ENCODE peak calls at places on chromosomes 1 and 21, in six cellular contexts. P, Y, M, H, F and Q are unnamed samples.

GRCh38 chr1:54137532-54138061 is 15.2 kb downstream of the CDCP2 start:
- DNase-seq in P (no peak), Y (no peak), M (no peak), H (no peak), F (peak), Q (no peak)

GRCh38 chr1:35808376-35809155 is 750 bp downstream of the AGO4 start:
- DNase-seq in P (peak), Y (no peak), M (peak), H (no peak), F (peak), Q (peak)

GRCh38 chr1:16230744-16231143 is 6.2 kb downstream of the CPLANE2 start:
- DNase-seq in P (no peak), Y (no peak), M (no peak), H (no peak), F (no peak), Q (no peak)

GRCh38 chr21:45764792-45765191 is 121.3 kb downstream of the PCBP3 start:
- DNase-seq in P (no peak), Y (no peak), M (no peak), H (no peak), F (no peak), Q (no peak)

GRCh38 chr1:1683104-1683905 is 9.3 kb downstream of the SLC35E2B start:
- DNase-seq in P (peak), Y (no peak), M (no peak), H (no peak), F (no peak), Q (peak)

GRCh38 chr1:935751-936231 is 12.1 kb downstream of the SAMD11 start:
- DNase-seq in P (peak), Y (no peak), M (no peak), H (no peak), F (peak), Q (peak)

GRCh38 chr1:29306471-29307140 is 70.3 kb downstream of the PTPRU start:
- DNase-seq in P (no peak), Y (no peak), M (no peak), H (no peak), F (no peak), Q (no peak)

GRCh38 chr1:59123081-59123675 is 173.7 kb upstream of the FGGY start:
- DNase-seq in P (no peak), Y (no peak), M (no peak), H (no peak), F (peak), Q (no peak)

GRCh38 chr1:6118415-6118814 is 61.7 kb downstream of the CHD5 start:
- DNase-seq in P (no peak), Y (no peak), M (no peak), H (no peak), F (peak), Q (no peak)

GRCh38 chr1:15153842-15154479 is 414 bp downstream of the TMEM51 start:
- DNase-seq in P (peak), Y (no peak), M (no peak), H (peak), F (peak), Q (peak)

GRCh38 chr1:16967095-16967567 is 13.3 kb downstream of the MFAP2 start:
- DNase-seq in P (no peak), Y (no peak), M (no peak), H (no peak), F (no peak), Q (peak)

GRCh38 chr1:29196863-29197589 is 15.3 kb upstream of the SRSF4 start:
- DNase-seq in P (no peak), Y (no peak), M (no peak), H (no peak), F (peak), Q (no peak)

GRCh38 chr1:8625981-8626898 is 191.2 kb downstream of the RERE start:
- DNase-seq in P (no peak), Y (peak), M (no peak), H (no peak), F (peak), Q (peak)

GRCh38 chr1:205681364-205681763 is 1.1 kb upstream of the SLC45A3 start:
- DNase-seq in P (no peak), Y (no peak), M (no peak), H (no peak), F (no peak), Q (no peak)

GRCh38 chr1:234601217-234602017 is 8.6 kb downstream of the IRF2BP2 start:
- DNase-seq in P (no peak), Y (no peak), M (peak), H (no peak), F (peak), Q (peak)

GRCh38 chr1:25579947-25580309 is 36.5 kb downstream of the LDLRAP1 start:
- DNase-seq in P (no peak), Y (no peak), M (no peak), H (no peak), F (no peak), Q (no peak)

GRCh38 chr1:211280910-211281309 is 21.7 kb downstream of the RCOR3 start:
- DNase-seq in P (no peak), Y (no peak), M (no peak), H (peak), F (no peak), Q (no peak)

GRCh38 chr1:89356658-89357400 is 7.0 kb upstream of the GBP6 start:
- DNase-seq in P (no peak), Y (no peak), M (no peak), H (no peak), F (peak), Q (peak)

GRCh38 chr1:9127395-9128160 is 1.3 kb downstream of the GPR157 start:
- DNase-seq in P (peak), Y (no peak), M (no peak), H (no peak), F (no peak), Q (no peak)

GRCh38 chr21:42518216-42518615 is 4.6 kb downstream of the SLC37A1 start:
- DNase-seq in P (no peak), Y (peak), M (no peak), H (no peak), F (peak), Q (no peak)

GRCh38 chr1:156704930-156705320 is 458 bp downstream of the CRABP2 start:
- DNase-seq in P (peak), Y (no peak), M (no peak), H (no peak), F (peak), Q (peak)

GRCh38 chr1:66436378-66437135 is 97.4 kb upstream of the SGIP1 start:
- DNase-seq in P (no peak), Y (peak), M (peak), H (peak), F (peak), Q (no peak)

GRCh38 chr1:201156819-201157218 is 2.5 kb upstream of the TMEM9 start:
- DNase-seq in P (no peak), Y (no peak), M (no peak), H (no peak), F (no peak), Q (no peak)

GRCh38 chr1:156155760-156156495 is 2.5 kb downstream of the SEMA4A start:
- DNase-seq in P (no peak), Y (no peak), M (peak), H (peak), F (no peak), Q (no peak)

GRCh38 chr1:41516168-41516961 is 31.9 kb upstream of the EDN2 start:
- DNase-seq in P (peak), Y (peak), M (peak), H (peak), F (peak), Q (peak)

GRCh38 chr1:223143760-223144248 is 756 bp upstream of the TLR5 start:
- DNase-seq in P (no peak), Y (no peak), M (no peak), H (peak), F (no peak), Q (peak)

GRCh38 chr1:64956733-64957441 is 9.5 kb downstream of the JAK1 start:
- DNase-seq in P (no peak), Y (no peak), M (peak), H (no peak), F (no peak), Q (no peak)

GRCh38 chr1:76023669-76024407 is 50.7 kb upstream of the ST6GALNAC3 start:
- DNase-seq in P (no peak), Y (no peak), M (no peak), H (no peak), F (no peak), Q (no peak)

GRCh38 chr1:207458409-207458808 is 4.3 kb downstream of the CR2 start:
- DNase-seq in P (no peak), Y (no peak), M (no peak), H (no peak), F (no peak), Q (no peak)

GRCh38 chr1:207455183-207455754 is 1.1 kb downstream of the CR2 start:
- DNase-seq in P (no peak), Y (no peak), M (no peak), H (peak), F (no peak), Q (no peak)

GRCh38 chr1:207459008-207459407 is 4.9 kb downstream of the CR2 start:
- DNase-seq in P (no peak), Y (no peak), M (peak), H (peak), F (no peak), Q (no peak)

GRCh38 chr1:207453710-207454045 is 450 bp upstream of the CR2 start:
- DNase-seq in P (no peak), Y (no peak), M (no peak), H (no peak), F (peak), Q (no peak)

GRCh38 chr1:207454046-207454964 is at the start of gene CR2:
- DNase-seq in P (peak), Y (peak), M (peak), H (peak), F (peak), Q (peak)
- H3K4me3 ChIP-seq in P (peak), Y (peak), M (peak), H (peak), F (peak), Q (peak)

GRCh38 chr1:57094749-57095148 is 128.9 kb upstream of the C8B start:
- DNase-seq in P (no peak), Y (no peak), M (no peak), H (no peak), F (no peak), Q (no peak)
- TF ChIP-seq EZH2phosphoT487 in P (no peak), Y (no peak), M (no peak), H (no peak), F (no peak), Q (no peak)

GRCh38 chr21:36132691-36133090 is 2.2 kb upstream of the CBR3 start:
- DNase-seq in P (no peak), Y (no peak), M (no peak), H (no peak), F (no peak), Q (no peak)
- H3K4me3 ChIP-seq in P (no peak), Y (no peak), M (no peak), H (no peak), F (no peak), Q (no peak)

GRCh38 chr1:87291107-87291506 is 37.6 kb upstream of the LMO4 start:
- DNase-seq in P (no peak), Y (no peak), M (no peak), H (no peak), F (peak), Q (no peak)
- TF ChIP-seq EZH2phosphoT487 in P (no peak), Y (no peak), M (no peak), H (no peak), F (no peak), Q (no peak)

GRCh38 chr1:220892086-220892376 is 12.8 kb downstream of the HLX start:
- DNase-seq in P (no peak), Y (no peak), M (no peak), H (no peak), F (no peak), Q (no peak)

GRCh38 chr1:220894924-220895256 is 15.6 kb downstream of the HLX start:
- DNase-seq in P (peak), Y (no peak), M (no peak), H (no peak), F (no peak), Q (no peak)

GRCh38 chr1:220894025-220894923 is 15.0 kb downstream of the HLX start:
- DNase-seq in P (peak), Y (no peak), M (no peak), H (no peak), F (peak), Q (no peak)

GRCh38 chr1:220892997-220893700 is 13.9 kb downstream of the HLX start:
- DNase-seq in P (peak), Y (no peak), M (no peak), H (no peak), F (no peak), Q (no peak)

DNA sequence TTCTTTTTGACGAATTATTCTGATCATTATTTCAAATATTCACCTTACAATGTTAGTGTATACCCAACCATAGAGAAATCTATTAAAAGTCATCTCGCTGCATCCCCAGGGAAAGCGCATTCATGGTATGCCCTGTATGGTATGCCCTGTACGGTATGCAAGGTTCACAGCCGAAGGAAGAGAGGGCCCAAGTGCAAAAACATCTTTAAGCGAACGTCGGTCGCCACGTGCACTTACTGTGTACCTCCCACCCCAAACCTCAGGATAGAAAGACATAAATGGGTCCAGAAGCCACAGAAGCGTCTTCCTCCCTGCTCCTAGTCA is 14.4 kb downstream of the HLX start:
- DNase-seq in P (peak), Y (no peak), M (no peak), H (no peak), F (peak), Q (no peak)
- H3K4me3 ChIP-seq in P (peak), Y (no peak), M (no peak), H (no peak), F (peak), Q (peak)

DNA sequence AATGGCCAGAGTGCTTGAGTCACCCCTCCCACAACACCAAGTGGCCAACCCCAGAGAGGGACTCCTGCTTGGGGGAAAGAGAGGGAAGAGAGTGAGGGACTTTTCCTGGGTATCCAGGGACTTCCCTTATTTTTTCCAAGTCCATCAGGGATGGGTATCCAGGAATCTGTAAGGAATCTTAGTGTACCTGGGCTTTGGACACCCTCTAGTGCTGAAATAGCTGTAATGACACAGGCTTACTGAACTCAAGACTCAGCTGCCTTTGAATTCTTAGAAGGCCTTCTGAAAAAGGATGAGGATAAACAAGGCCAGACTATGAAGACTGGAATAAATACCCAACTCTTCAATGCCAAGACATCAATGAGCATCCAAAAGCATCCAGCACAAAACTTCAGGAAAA is 12.0 kb downstream of the TSHB start:
- DNase-seq in P (peak), Y (peak), M (no peak), H (no peak), F (peak), Q (peak)
- TF ChIP-seq EZH2phosphoT487 in P (no peak), Y (no peak), M (no peak), H (no peak), F (no peak), Q (no peak)

DNA sequence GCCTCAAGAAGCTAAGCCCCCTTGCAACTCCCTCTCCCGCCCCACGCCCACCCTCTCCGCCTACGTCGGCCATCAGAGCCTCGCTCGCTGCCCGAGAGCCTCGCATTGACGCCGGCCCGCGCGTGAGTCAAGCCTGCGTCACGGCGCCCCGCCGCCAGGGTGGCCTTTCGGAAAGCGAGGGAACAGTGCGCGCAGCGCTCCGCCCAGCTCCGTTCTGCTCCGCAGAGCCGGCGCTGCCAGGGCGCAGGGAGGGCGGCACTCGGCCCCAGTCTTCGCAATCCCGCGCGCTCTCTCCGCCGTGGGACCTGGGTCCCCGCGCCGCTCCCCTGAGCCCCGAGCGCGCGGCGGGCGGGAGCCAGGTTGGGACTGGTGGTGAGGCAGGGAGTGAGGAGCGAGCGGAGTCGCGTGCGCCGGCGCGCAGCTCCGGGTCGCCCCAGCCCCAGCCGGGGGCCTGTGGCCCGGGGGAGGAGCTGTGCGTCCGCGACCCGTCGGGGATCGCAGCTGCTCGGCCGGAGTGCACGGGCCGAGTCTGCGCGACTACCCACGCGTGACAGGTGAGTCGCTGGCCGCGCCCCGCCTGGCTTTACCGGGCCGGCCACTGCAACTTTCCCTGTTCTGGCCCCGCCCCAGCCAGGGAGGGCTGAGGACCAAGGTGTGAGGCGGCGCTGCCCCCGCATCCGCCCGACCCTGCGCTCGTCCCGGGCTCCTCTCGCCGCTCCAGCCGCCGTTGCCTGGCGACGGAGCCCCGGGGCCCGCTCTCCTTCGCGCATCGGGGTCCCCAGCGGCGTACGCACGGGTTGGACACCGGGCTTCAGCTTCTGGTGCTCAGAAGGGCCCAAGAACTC is at the start of gene SLC6A17:
- DNase-seq in P (peak), Y (peak), M (no peak), H (no peak), F (peak), Q (peak)
- H3K4me3 ChIP-seq in P (peak), Y (peak), M (no peak), H (no peak), F (peak), Q (no peak)

GRCh38 chr1:62128765-62129164 is 65.9 kb upstream of the L1TD1 start:
- DNase-seq in P (peak), Y (no peak), M (no peak), H (no peak), F (no peak), Q (no peak)
- TF ChIP-seq EZH2phosphoT487 in P (no peak), Y (no peak), M (no peak), H (no peak), F (no peak), Q (no peak)

GRCh38 chr1:228337711-228338520 is 68.7 kb downstream of the TRIM11 start:
- DNase-seq in P (no peak), Y (no peak), M (no peak), H (no peak), F (no peak), Q (no peak)
- H3K4me3 ChIP-seq in P (no peak), Y (no peak), M (no peak), H (no peak), F (no peak), Q (no peak)

GRCh38 chr1:33455537-33456301 is 16.7 kb upstream of the ZSCAN20 start:
- DNase-seq in P (peak), Y (peak), M (peak), H (peak), F (peak), Q (peak)
- TF ChIP-seq EZH2phosphoT487 in P (no peak), Y (no peak), M (no peak), H (no peak), F (no peak), Q (no peak)